ENCODE peak calls at places on chromosomes 2 and 18, in six cellular contexts. W is heart right ventricle, G is astrocyte, A is stomach, T is spleen, H is fibroblast of pulmonary artery. Q is an unnamed sample.

GRCh38 chr2:233460726-233461431 is 105.7 kb downstream of the USP40 start:
- DNase-seq in W (peak), G (no peak), A (peak), T (peak), H (no peak), Q (peak)

GRCh38 chr18:44079602-44080001 is 601.1 kb upstream of the SETBP1 start:
- DNase-seq in W (no peak), G (peak), A (no peak), T (no peak), H (peak), Q (no peak)

GRCh38 chr2:195202163-195202845 is 454.7 kb upstream of the SLC39A10 start:
- DNase-seq in W (no peak), G (peak), A (no peak), T (no peak), H (no peak), Q (no peak)

GRCh38 chr2:68589963-68590362 is 53.4 kb upstream of the PROKR1 start:
- DNase-seq in W (no peak), G (no peak), A (no peak), T (no peak), H (peak), Q (no peak)

GRCh38 chr2:61645911-61646310 is 107.8 kb upstream of the XPO1 start:
- DNase-seq in W (no peak), G (peak), A (no peak), T (no peak), H (peak), Q (no peak)

GRCh38 chr2:157261199-157261782 is 3.8 kb downstream of the GALNT5 start:
- DNase-seq in W (no peak), G (peak), A (peak), T (no peak), H (peak), Q (no peak)

GRCh38 chr2:42970151-42970550 is 177.8 kb upstream of the HAAO start:
- DNase-seq in W (no peak), G (no peak), A (no peak), T (peak), H (no peak), Q (peak)

GRCh38 chr2:10124538-10125045 is 2.1 kb downstream of the RRM2 start:
- DNase-seq in W (no peak), G (peak), A (no peak), T (peak), H (peak), Q (no peak)

GRCh38 chr2:232542715-232543467 is 3.4 kb downstream of the CHRNG start:
- DNase-seq in W (no peak), G (no peak), A (no peak), T (no peak), H (no peak), Q (peak)

GRCh38 chr2:53040536-53041229 is 726.9 kb upstream of the CHAC2 start:
- DNase-seq in W (no peak), G (no peak), A (no peak), T (no peak), H (no peak), Q (no peak)
- TF ChIP-seq CTCF in W (no peak), G (peak), A (no peak), T (no peak), H (no peak), Q (peak)

DNA sequence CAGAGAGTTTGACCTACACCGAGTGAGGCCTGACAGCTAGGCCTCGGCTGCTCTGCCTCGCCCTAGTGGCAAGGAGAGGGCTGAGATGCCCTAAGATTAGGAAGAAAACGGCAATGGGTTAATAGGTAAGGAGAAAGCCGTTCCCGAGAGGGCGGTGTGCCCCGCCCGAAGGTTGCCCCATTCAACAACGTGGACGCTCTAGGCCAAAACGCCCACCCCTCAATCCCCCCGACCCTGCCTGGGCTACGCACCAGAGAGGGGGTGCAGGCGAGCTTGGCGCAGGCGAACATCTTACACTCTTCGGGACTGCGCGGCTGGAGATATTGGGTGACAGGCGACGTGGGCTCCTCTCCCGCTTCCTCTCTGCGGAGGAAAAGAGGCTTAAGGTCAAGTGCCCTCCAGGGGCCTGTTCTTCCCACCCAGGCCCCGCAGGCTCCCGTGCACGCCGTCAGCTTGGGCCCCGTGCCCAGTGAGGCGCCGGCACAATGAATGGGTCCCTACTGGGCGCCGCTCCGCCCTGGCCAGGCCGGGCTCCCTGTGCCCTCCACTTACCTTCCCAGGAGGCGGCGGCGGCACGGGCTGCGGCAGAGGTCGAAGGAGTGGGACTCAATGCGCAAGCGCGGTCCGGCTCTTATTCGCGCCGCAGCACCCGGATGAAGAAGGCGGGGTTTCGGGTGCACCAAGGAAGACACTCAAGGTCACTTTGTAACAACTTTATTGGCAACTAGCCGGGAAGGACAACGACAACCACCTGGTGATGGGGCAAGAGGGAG is at the start of gene ATP5MC3:
- DNase-seq in W (peak), G (peak), A (peak), T (peak), H (peak), Q (peak)
- TF ChIP-seq CTCF in W (no peak), G (no peak), A (no peak), T (no peak), H (peak), Q (peak)

GRCh38 chr2:164891460-164891859 is 49.8 kb upstream of the COBLL1 start:
- DNase-seq in W (no peak), G (no peak), A (no peak), T (no peak), H (no peak), Q (no peak)
- TF ChIP-seq CTCF in W (no peak), G (no peak), A (no peak), T (no peak), H (no peak), Q (no peak)

DNA sequence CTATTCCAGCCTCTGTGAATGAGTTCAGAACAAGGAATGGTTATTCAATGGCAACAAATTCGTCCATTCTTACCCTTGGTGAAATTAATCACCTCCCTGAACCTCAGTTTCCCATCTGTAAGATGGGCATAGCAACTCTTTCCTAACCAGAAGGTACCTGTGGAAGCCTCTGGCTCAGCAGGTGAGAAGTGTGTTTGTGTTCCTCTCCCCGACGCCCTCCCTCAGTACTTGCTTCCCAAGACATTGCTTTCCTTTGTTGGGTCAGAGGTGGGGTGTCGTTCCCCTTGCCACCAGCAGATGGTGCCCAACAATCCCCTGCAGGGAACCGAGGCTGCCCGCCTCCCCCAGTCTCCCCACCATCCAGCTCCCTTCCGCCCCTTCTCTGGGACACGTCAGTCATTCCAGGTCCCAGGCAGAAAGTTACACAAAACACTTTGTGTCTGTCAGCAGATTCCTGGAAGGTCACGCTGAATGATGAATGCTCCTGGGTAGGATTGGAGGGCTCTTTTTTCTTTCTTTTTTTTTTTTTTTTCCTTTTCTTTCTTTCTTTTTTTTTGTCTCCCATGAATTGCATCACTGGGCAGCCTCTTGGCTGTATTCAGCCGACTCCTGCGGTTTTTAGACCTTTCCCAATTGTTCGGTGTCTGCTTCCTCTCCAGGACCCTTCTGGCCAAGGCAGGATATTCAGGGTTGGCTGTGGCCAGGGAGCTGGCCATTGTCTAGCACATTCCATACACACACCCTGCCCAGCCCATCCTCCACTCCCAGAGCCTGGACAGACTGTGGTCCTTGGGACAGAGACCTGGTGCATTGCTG is 117.3 kb downstream of the LPIN1 start:
- DNase-seq in W (peak), G (peak), A (peak), T (peak), H (peak), Q (no peak)
- TF ChIP-seq CTCF in W (peak), G (peak), A (peak), T (peak), H (peak), Q (peak)

GRCh38 chr2:127575185-127575765 is 39.8 kb downstream of the MYO7B start:
- DNase-seq in W (no peak), G (no peak), A (peak), T (peak), H (no peak), Q (no peak)
- TF ChIP-seq CTCF in W (no peak), G (no peak), A (no peak), T (no peak), H (no peak), Q (no peak)

GRCh38 chr2:236572482-236572881 is 2.9 kb downstream of the ACKR3 start:
- DNase-seq in W (peak), G (no peak), A (no peak), T (no peak), H (no peak), Q (peak)
- TF ChIP-seq CTCF in W (no peak), G (no peak), A (no peak), T (no peak), H (no peak), Q (no peak)

DNA sequence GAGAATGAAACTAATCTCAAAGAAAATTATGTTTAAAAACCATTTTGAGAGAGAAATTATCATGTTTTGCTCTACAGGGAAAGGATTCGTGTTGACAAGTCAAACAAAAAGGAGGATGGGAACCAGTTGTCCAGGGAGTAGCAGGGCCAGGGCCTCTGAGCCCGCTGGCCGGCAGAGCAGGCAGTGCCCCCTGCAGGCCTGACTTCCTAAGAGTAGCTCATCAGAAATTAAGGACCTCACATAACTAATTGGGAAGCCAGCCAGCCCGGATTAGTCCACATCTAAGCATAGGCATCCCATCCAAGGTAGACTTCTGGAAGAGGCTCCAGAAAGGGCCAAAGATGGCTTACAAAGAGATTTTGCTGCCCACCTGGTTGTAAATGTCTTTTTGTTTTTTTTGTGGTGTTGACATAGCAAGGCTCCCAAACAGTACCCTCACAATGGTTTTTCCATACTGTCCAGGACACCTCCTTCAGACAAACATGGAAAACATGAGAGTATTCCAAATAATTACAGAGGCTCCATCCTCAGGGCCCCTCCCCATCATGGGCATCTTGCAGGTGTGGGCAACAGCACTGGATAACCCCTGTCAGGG is 241.2 kb upstream of the TANK start:
- DNase-seq in W (peak), G (no peak), A (peak), T (peak), H (peak), Q (no peak)
- TF ChIP-seq CTCF in W (peak), G (peak), A (no peak), T (no peak), H (peak), Q (peak)

GRCh38 chr2:129334696-129335095 is 644.8 kb upstream of the RAB6C start:
- DNase-seq in W (peak), G (no peak), A (no peak), T (no peak), H (no peak), Q (no peak)

GRCh38 chr2:129331638-129332037 is 647.8 kb upstream of the RAB6C start:
- DNase-seq in W (no peak), G (no peak), A (no peak), T (no peak), H (no peak), Q (no peak)

GRCh38 chr2:129334128-129334527 is 645.3 kb upstream of the RAB6C start:
- DNase-seq in W (no peak), G (no peak), A (no peak), T (no peak), H (no peak), Q (no peak)

GRCh38 chr2:129336276-129336675 is 643.2 kb upstream of the RAB6C start:
- DNase-seq in W (no peak), G (no peak), A (no peak), T (no peak), H (no peak), Q (no peak)

DNA sequence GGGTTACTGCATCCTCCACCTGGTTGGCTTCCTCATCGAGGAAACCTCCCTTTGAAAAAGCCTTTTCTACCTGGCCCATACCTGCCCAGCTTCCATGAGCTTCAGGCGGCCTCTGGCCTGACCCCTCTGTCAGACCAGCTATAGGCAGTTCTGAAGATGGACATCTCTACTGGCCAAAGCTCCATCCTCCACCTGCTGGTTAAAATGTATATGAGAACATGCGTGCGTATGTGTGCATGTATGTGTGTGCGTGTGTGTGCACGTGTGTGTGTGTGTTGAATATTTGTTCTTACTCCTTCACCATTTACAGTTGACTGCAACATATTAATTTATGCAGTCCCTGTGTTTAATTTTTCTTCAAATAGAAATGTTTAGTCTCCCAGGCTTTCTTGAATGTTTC is 642.4 kb upstream of the RAB6C start:
- DNase-seq in W (no peak), G (no peak), A (no peak), T (no peak), H (no peak), Q (no peak)
- TF ChIP-seq CTCF in W (no peak), G (no peak), A (no peak), T (no peak), H (no peak), Q (no peak)

Q was measured in chondrocyte.